ENCODE peak calls at places on chromosomes 5 and 9, in five cellular contexts. One of them, this sample, is unnamed. For H3K9me3, the result is how much of the 10 kb centered on the place peaks cover.

GRCh38 chr9:469672-470040 is 255.0 kb downstream of the DOCK8 start:
- DNase-seq in hepatocyte: no peak
- DNase-seq in tibial artery: no peak
- DNase-seq in aorta: peak
- DNase-seq in OCI-LY7: peak
- DNase-seq in this sample: no peak

GRCh38 chr5:116437922-116438578 is 136.6 kb downstream of the SEMA6A start:
- DNase-seq in aorta: no peak
- DNase-seq in OCI-LY7: no peak
- DNase-seq in tibial artery: no peak
- DNase-seq in hepatocyte: no peak
- DNase-seq in this sample: no peak

GRCh38 chr5:173513521-173513991 is 102.9 kb downstream of the BOD1 start:
- DNase-seq in tibial artery: no peak
- DNase-seq in aorta: no peak
- DNase-seq in hepatocyte: no peak
- DNase-seq in OCI-LY7: no peak
- DNase-seq in this sample: no peak

GRCh38 chr9:89498845-89499480 is 1.1 kb upstream of the SEMA4D start:
- DNase-seq in hepatocyte: no peak
- DNase-seq in aorta: no peak
- DNase-seq in tibial artery: no peak
- DNase-seq in OCI-LY7: peak
- DNase-seq in this sample: no peak

GRCh38 chr9:92133949-92134604 is 18.9 kb upstream of the SPTLC1 start:
- DNase-seq in tibial artery: peak
- DNase-seq in hepatocyte: peak
- DNase-seq in OCI-LY7: peak
- DNase-seq in aorta: peak
- DNase-seq in this sample: peak

GRCh38 chr5:177370488-177371119 is 12.9 kb downstream of the RGS14 start:
- DNase-seq in aorta: peak
- DNase-seq in hepatocyte: peak
- DNase-seq in tibial artery: peak
- DNase-seq in OCI-LY7: peak
- DNase-seq in this sample: peak

GRCh38 chr9:117344892-117345660 is 69.8 kb downstream of the ASTN2 start:
- DNase-seq in aorta: no peak
- DNase-seq in OCI-LY7: no peak
- DNase-seq in hepatocyte: peak
- DNase-seq in tibial artery: no peak
- DNase-seq in this sample: no peak

GRCh38 chr5:34524123-34524522 is 132.0 kb upstream of the RAI14 start:
- DNase-seq in OCI-LY7: no peak
- DNase-seq in aorta: no peak
- DNase-seq in tibial artery: no peak
- DNase-seq in hepatocyte: no peak
- DNase-seq in this sample: no peak

GRCh38 chr5:134561871-134562296 is 36.4 kb downstream of the JADE2 start:
- DNase-seq in hepatocyte: no peak
- DNase-seq in tibial artery: no peak
- DNase-seq in aorta: peak
- DNase-seq in OCI-LY7: peak
- DNase-seq in this sample: peak

GRCh38 chr5:159642379-159642778 is 273.9 kb upstream of the ADRA1B start:
- DNase-seq in OCI-LY7: no peak
- DNase-seq in aorta: no peak
- DNase-seq in hepatocyte: no peak
- DNase-seq in tibial artery: no peak
- DNase-seq in this sample: no peak

GRCh38 chr5:151221574-151221973 is 2.3 kb downstream of the CCDC69 start:
- DNase-seq in OCI-LY7: no peak
- DNase-seq in hepatocyte: no peak
- DNase-seq in aorta: no peak
- DNase-seq in tibial artery: no peak
- DNase-seq in this sample: no peak

GRCh38 chr9:106927916-106928315 is 65.0 kb downstream of the ZNF462 start:
- DNase-seq in OCI-LY7: no peak
- DNase-seq in tibial artery: no peak
- DNase-seq in hepatocyte: no peak
- DNase-seq in aorta: no peak
- DNase-seq in this sample: no peak

GRCh38 chr5:1480217-1480616 is 35.0 kb upstream of the SLC6A3 start:
- DNase-seq in aorta: peak
- DNase-seq in OCI-LY7: no peak
- DNase-seq in tibial artery: peak
- DNase-seq in hepatocyte: no peak
- DNase-seq in this sample: no peak

GRCh38 chr9:92035687-92036410 is 79.4 kb downstream of the SPTLC1 start:
- DNase-seq in OCI-LY7: no peak
- DNase-seq in tibial artery: no peak
- DNase-seq in aorta: no peak
- DNase-seq in hepatocyte: peak
- DNase-seq in this sample: no peak

GRCh38 chr5:156380846-156381245 is 53.9 kb downstream of the SGCD start:
- DNase-seq in OCI-LY7: no peak
- DNase-seq in aorta: no peak
- DNase-seq in hepatocyte: peak
- DNase-seq in tibial artery: no peak
- DNase-seq in this sample: no peak

GRCh38 chr9:130446111-130446861 is 1.5 kb downstream of the ASS1 start:
- DNase-seq in OCI-LY7: no peak
- DNase-seq in aorta: peak
- DNase-seq in hepatocyte: peak
- DNase-seq in tibial artery: peak
- DNase-seq in this sample: peak

GRCh38 chr9:111236337-111236736 is 93.7 kb downstream of the OR2K2 start:
- DNase-seq in aorta: no peak
- DNase-seq in hepatocyte: no peak
- DNase-seq in OCI-LY7: no peak
- DNase-seq in tibial artery: no peak
- DNase-seq in this sample: no peak

GRCh38 chr9:127418037-127418471 is 6.1 kb upstream of the ZNF79 start:
- DNase-seq in OCI-LY7: peak
- DNase-seq in tibial artery: no peak
- DNase-seq in hepatocyte: no peak
- DNase-seq in aorta: no peak
- DNase-seq in this sample: peak

GRCh38 chr9:108953983-108954574 is 19.9 kb downstream of the ABITRAM start:
- DNase-seq in aorta: no peak
- DNase-seq in tibial artery: no peak
- DNase-seq in hepatocyte: peak
- DNase-seq in OCI-LY7: peak
- DNase-seq in this sample: peak

GRCh38 chr9:128917151-128917849 is 3.5 kb upstream of the PHYHD1 start:
- DNase-seq in OCI-LY7: no peak
- DNase-seq in hepatocyte: no peak
- DNase-seq in aorta: peak
- DNase-seq in tibial artery: peak
- DNase-seq in this sample: no peak

GRCh38 chr5:149362541-149362940 is 4.7 kb downstream of the PCYOX1L start:
- DNase-seq in OCI-LY7: no peak
- DNase-seq in hepatocyte: no peak
- DNase-seq in tibial artery: no peak
- DNase-seq in aorta: no peak
- DNase-seq in this sample: no peak

GRCh38 chr9:21741151-21741550 is 61.3 kb upstream of the MTAP start:
- DNase-seq in aorta: no peak
- DNase-seq in OCI-LY7: no peak
- DNase-seq in tibial artery: no peak
- DNase-seq in hepatocyte: no peak
- DNase-seq in this sample: no peak

GRCh38 chr9:110638381-110638954 is 30.1 kb upstream of the MUSK start:
- DNase-seq in aorta: no peak
- DNase-seq in tibial artery: no peak
- DNase-seq in hepatocyte: no peak
- DNase-seq in OCI-LY7: no peak
- DNase-seq in this sample: no peak

GRCh38 chr5:31362931-31363568 is 168.8 kb downstream of the DROSHA start:
- DNase-seq in tibial artery: no peak
- DNase-seq in OCI-LY7: no peak
- DNase-seq in aorta: no peak
- DNase-seq in hepatocyte: no peak
- DNase-seq in this sample: no peak

GRCh38 chr5:116492016-116492623 is 82.5 kb downstream of the SEMA6A start:
- DNase-seq in OCI-LY7: peak
- DNase-seq in tibial artery: no peak
- DNase-seq in aorta: no peak
- DNase-seq in hepatocyte: no peak
- DNase-seq in this sample: no peak

DNA sequence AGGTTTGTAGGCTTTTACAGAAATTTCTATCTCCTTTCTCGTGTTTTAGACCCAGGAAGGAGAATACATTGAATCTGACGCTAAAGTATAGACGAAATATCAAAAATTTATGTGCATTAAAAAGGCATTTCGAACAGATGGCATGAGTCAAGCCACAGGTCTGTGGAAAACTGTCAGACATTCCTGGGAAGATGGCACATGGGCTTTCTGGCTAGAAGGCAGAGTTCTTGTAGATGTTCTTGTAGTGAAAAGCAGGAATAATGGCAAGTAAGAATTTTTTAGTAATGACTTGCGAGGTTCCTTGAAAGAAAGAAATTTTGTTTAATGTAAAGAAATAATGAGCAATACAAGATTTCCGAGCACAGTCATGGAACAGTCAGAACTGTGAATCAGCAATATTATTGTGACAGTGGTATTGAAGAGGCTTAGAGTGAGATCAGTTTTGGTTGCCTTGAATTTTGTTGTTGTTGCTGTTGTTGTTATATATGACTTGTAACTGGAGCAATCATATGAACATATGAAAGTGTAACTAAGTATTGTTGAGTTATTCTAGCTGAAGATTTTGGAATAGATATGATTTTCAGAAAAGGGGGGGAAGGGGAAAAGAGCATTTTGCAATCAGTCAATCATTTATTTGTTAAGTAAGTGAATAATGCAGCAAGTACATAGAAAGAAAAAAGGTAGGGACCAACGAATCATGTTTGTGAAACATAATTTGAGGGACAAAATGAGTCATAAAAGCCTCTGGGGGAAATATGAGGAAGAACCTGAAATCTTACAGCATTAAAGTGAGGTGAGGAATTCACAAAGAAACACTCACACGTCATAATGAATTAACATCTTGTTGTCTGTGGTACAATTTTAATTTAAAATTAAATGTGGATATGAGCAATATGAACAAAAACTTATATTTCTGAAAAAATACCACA is 339.0 kb upstream of the CTNND2 start:
- DNase-seq in OCI-LY7: no peak
- DNase-seq in hepatocyte: no peak
- DNase-seq in aorta: no peak
- DNase-seq in tibial artery: no peak
- DNase-seq in this sample: no peak
- H3K9me3 ChIP-seq in OCI-LY7: under half
- H3K9me3 ChIP-seq in hepatocyte: under half
- H3K9me3 ChIP-seq in aorta: under half
- H3K9me3 ChIP-seq in tibial artery: under half
- H3K9me3 ChIP-seq in this sample: under half

GRCh38 chr5:78649220-78649700 is 688 bp upstream of the LHFPL2 start:
- DNase-seq in OCI-LY7: peak
- DNase-seq in hepatocyte: peak
- DNase-seq in aorta: no peak
- DNase-seq in tibial artery: no peak
- DNase-seq in this sample: no peak

GRCh38 chr5:78650562-78650930 is 2.0 kb upstream of the LHFPL2 start:
- DNase-seq in OCI-LY7: no peak
- DNase-seq in tibial artery: no peak
- DNase-seq in hepatocyte: no peak
- DNase-seq in aorta: no peak
- DNase-seq in this sample: no peak

GRCh38 chr5:78651468-78651867 is 2.9 kb upstream of the LHFPL2 start:
- DNase-seq in tibial artery: no peak
- DNase-seq in aorta: no peak
- DNase-seq in OCI-LY7: no peak
- DNase-seq in hepatocyte: no peak
- DNase-seq in this sample: no peak

GRCh38 chr5:78648359-78649219 is at the start of gene LHFPL2:
- DNase-seq in hepatocyte: peak
- DNase-seq in tibial artery: peak
- DNase-seq in aorta: peak
- DNase-seq in OCI-LY7: peak
- DNase-seq in this sample: peak

GRCh38 chr5:78649816-78650561 is 1.4 kb upstream of the LHFPL2 start:
- DNase-seq in OCI-LY7: peak
- DNase-seq in aorta: no peak
- DNase-seq in tibial artery: no peak
- DNase-seq in hepatocyte: no peak
- DNase-seq in this sample: no peak
- H3K4me3 ChIP-seq in OCI-LY7: no peak
- H3K4me3 ChIP-seq in aorta: no peak
- H3K4me3 ChIP-seq in tibial artery: peak
- H3K4me3 ChIP-seq in hepatocyte: no peak
- H3K4me3 ChIP-seq in this sample: no peak

DNA sequence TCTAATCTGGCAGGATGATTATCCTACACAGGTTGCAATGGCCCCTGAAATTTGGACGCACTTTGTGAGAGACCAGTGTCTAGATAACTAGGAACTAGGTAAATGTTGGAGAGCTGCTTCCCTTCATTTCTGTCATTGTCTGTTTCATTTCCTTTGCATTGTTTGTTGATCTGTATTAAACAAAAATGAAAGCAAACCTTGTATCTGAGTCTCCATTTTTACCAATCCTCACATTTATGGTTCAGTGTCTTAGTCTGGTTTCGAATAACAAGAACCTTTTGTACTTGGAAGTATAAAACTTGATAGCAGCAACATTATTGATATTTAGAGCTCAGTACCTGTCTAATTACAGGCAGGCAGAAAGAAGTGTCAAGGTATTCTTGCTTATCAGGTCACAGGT is 105.5 kb downstream of the MRPS30 start:
- DNase-seq in aorta: no peak
- DNase-seq in hepatocyte: no peak
- DNase-seq in tibial artery: no peak
- DNase-seq in OCI-LY7: no peak
- DNase-seq in this sample: no peak
- H3K9me3 ChIP-seq in aorta: under half
- H3K9me3 ChIP-seq in hepatocyte: under half
- H3K9me3 ChIP-seq in tibial artery: under half
- H3K9me3 ChIP-seq in OCI-LY7: under half
- H3K9me3 ChIP-seq in this sample: under half

DNA sequence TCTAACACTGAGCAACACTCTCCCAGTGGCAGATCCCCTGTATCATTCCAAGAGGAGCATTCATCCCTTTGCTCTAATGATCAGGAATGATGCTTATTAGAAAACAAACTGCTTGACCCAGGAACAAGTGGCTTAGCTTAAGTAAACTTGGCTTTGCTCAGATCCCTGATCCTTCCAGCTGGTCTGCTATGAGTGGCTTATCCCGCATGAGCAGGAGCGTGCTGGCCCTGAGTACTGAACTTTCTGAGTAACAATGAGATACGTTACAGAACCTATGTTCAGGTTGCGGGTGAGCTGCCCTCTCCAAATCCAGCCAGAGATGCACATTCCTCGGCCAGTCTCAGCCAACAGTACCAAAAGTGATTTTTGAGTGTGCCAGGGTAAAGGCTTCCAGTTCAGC is 29.7 kb downstream of the GABRP start:
- DNase-seq in tibial artery: no peak
- DNase-seq in hepatocyte: no peak
- DNase-seq in OCI-LY7: no peak
- DNase-seq in aorta: no peak
- DNase-seq in this sample: no peak
- H3K4me3 ChIP-seq in tibial artery: no peak
- H3K4me3 ChIP-seq in hepatocyte: no peak
- H3K4me3 ChIP-seq in OCI-LY7: no peak
- H3K4me3 ChIP-seq in aorta: no peak
- H3K4me3 ChIP-seq in this sample: no peak